ENCODE peak calls at places on chromosome 11, in five cellular contexts. D is A549, N is K562, B is GM12878, Z is SK-N-SH. F is an unnamed sample.

GRCh38 chr11:35207471-35208403 is 68.8 kb downstream of the CD44 start:
- DNase-seq in B (no peak), Z (no peak), N (no peak), D (no peak), F (peak)

GRCh38 chr11:108967571-108967970 is 302.7 kb downstream of the DDX10 start:
- DNase-seq in D (no peak), B (no peak), Z (peak), N (no peak), F (no peak)

GRCh38 chr11:68471360-68472340 is 11.1 kb downstream of the PPP6R3 start:
- DNase-seq in N (no peak), B (peak), D (no peak), Z (no peak), F (peak)

GRCh38 chr11:73196576-73196975 is 21.5 kb upstream of the P2RY2 start:
- DNase-seq in N (no peak), D (no peak), Z (no peak), B (no peak), F (no peak)

GRCh38 chr11:20353829-20354434 is 9.6 kb upstream of the HTATIP2 start:
- DNase-seq in D (peak), B (no peak), Z (peak), N (peak), F (peak)

GRCh38 chr11:118572914-118573550 is 823 bp downstream of the ARCN1 start:
- DNase-seq in D (peak), B (peak), Z (peak), N (peak), F (peak)

GRCh38 chr11:44766112-44766971 is 39.6 kb downstream of the TSPAN18 start:
- DNase-seq in D (no peak), B (no peak), N (no peak), Z (peak), F (peak)

GRCh38 chr11:35539781-35540281 is 14.4 kb upstream of the PAMR1 start:
- DNase-seq in N (no peak), Z (no peak), B (no peak), D (no peak), F (peak)

GRCh38 chr11:28105869-28106268 is 2.1 kb downstream of the KIF18A start:
- DNase-seq in D (no peak), Z (no peak), B (no peak), N (no peak), F (no peak)

GRCh38 chr11:114059984-114060401 is 482 bp downstream of the ZBTB16 start:
- DNase-seq in D (no peak), Z (no peak), N (peak), B (no peak), F (no peak)

GRCh38 chr11:86949995-86950993 is 4.9 kb downstream of the FZD4 start:
- DNase-seq in N (no peak), Z (no peak), B (no peak), D (no peak), F (peak)

GRCh38 chr11:134617360-134617759 is 205.3 kb upstream of the B3GAT1 start:
- DNase-seq in Z (no peak), B (no peak), D (no peak), N (no peak), F (no peak)

GRCh38 chr11:94325681-94326080 is 21.3 kb downstream of the IZUMO1R start:
- DNase-seq in B (peak), N (peak), Z (peak), D (peak), F (peak)

GRCh38 chr11:105553015-105553414 is 56.9 kb upstream of the GRIA4 start:
- DNase-seq in Z (no peak), B (no peak), D (no peak), N (no peak), F (peak)

GRCh38 chr11:83120328-83120727 is 36.6 kb upstream of the PCF11 start:
- DNase-seq in B (no peak), D (no peak), Z (no peak), N (no peak), F (peak)

GRCh38 chr11:44901782-44902181 is 48.9 kb downstream of the TP53I11 start:
- DNase-seq in Z (no peak), B (no peak), D (no peak), N (no peak), F (no peak)

GRCh38 chr11:105268404-105269062 is 129.0 kb upstream of the CARD18 start:
- DNase-seq in B (no peak), Z (no peak), D (no peak), N (no peak), F (no peak)

GRCh38 chr11:70567680-70568503 is 169.6 kb downstream of the CTTN start:
- DNase-seq in B (no peak), D (no peak), Z (no peak), N (no peak), F (peak)

GRCh38 chr11:94910281-94910680 is 63.1 kb downstream of the CWC15 start:
- DNase-seq in D (no peak), Z (no peak), N (no peak), B (no peak), F (no peak)

GRCh38 chr11:46352063-46352841 is 5.0 kb downstream of the DGKZ start:
- DNase-seq in Z (peak), B (no peak), N (peak), D (no peak), F (no peak)

GRCh38 chr11:17600316-17601205 is 53.5 kb downstream of the OTOG start:
- DNase-seq in Z (no peak), N (no peak), D (no peak), B (no peak), F (no peak)

GRCh38 chr11:74311352-74311926 is at the start of gene P4HA3:
- DNase-seq in B (no peak), N (peak), Z (peak), D (peak), F (peak)

GRCh38 chr11:79092791-79093313 is 348.0 kb downstream of the TENM4 start:
- DNase-seq in D (no peak), N (no peak), Z (no peak), B (no peak), F (peak)

GRCh38 chr11:14290422-14290821 is 68.6 kb downstream of the RRAS2 start:
- DNase-seq in N (no peak), Z (no peak), B (no peak), D (no peak), F (no peak)

GRCh38 chr11:113894421-113894996 is 10.1 kb upstream of the HTR3B start:
- DNase-seq in B (no peak), Z (no peak), N (no peak), D (no peak), F (no peak)

GRCh38 chr11:69326622-69327219 is 32.8 kb downstream of the MYEOV start:
- DNase-seq in B (no peak), N (no peak), D (no peak), Z (no peak), F (no peak)

GRCh38 chr11:118142809-118143208 is 9.8 kb downstream of the SCN4B start:
- DNase-seq in Z (no peak), N (no peak), B (no peak), D (no peak), F (no peak)

GRCh38 chr11:75775056-75775455 is 6.5 kb downstream of the DGAT2 start:
- DNase-seq in D (no peak), B (no peak), N (no peak), Z (no peak), F (no peak)

GRCh38 chr11:63999349-64000025 is 13.2 kb downstream of the OTUB1 start:
- DNase-seq in N (peak), B (no peak), D (no peak), Z (peak), F (no peak)

GRCh38 chr11:14673824-14674432 is 30.3 kb downstream of the PDE3B start:
- DNase-seq in Z (no peak), D (no peak), B (no peak), N (no peak), F (no peak)

GRCh38 chr11:129317564-129317963 is 58.1 kb upstream of the BARX2 start:
- DNase-seq in B (no peak), Z (no peak), D (no peak), N (no peak), F (no peak)

GRCh38 chr11:68273056-68273738 is 1.4 kb upstream of the C11orf24 start:
- DNase-seq in Z (no peak), N (no peak), D (no peak), B (no peak), F (no peak)

GRCh38 chr11:70498171-70498571 is 99.8 kb downstream of the CTTN start:
- DNase-seq in D (no peak), B (no peak), Z (no peak), N (no peak), F (no peak)

GRCh38 chr11:66848671-66849500 is 5.6 kb downstream of the RCE1 start:
- DNase-seq in N (no peak), B (no peak), D (no peak), Z (peak), F (no peak)

GRCh38 chr11:115916596-115916995 is 412.4 kb upstream of the CADM1 start:
- DNase-seq in Z (no peak), N (no peak), B (no peak), D (no peak), F (no peak)

GRCh38 chr11:86688398-86689179 is 16.2 kb upstream of the ME3 start:
- DNase-seq in D (no peak), Z (no peak), N (no peak), B (peak), F (peak)

GRCh38 chr11:66546368-66546965 is at the start of gene ACTN3:
- DNase-seq in D (no peak), N (peak), Z (peak), B (no peak), F (no peak)

GRCh38 chr11:57214087-57214395 is 23.0 kb downstream of the APLNR start:
- DNase-seq in D (no peak), Z (no peak), B (no peak), N (no peak), F (peak)

GRCh38 chr11:57207160-57207559 is 25.4 kb downstream of the LRRC55 start:
- DNase-seq in N (no peak), B (no peak), Z (no peak), D (no peak), F (no peak)

GRCh38 chr11:57213282-57214086 is 23.6 kb downstream of the APLNR start:
- DNase-seq in N (no peak), Z (peak), D (no peak), B (no peak), F (peak)

GRCh38 chr11:57214494-57214893 is 22.6 kb downstream of the APLNR start:
- DNase-seq in B (no peak), Z (no peak), N (no peak), D (peak), F (peak)

GRCh38 chr11:57210731-57211335 is 26.2 kb downstream of the APLNR start:
- DNase-seq in B (no peak), D (no peak), Z (no peak), N (no peak), F (no peak)
- TF ChIP-seq RAD21 in B (no peak), D (no peak), Z (no peak), N (no peak), F (no peak)

DNA sequence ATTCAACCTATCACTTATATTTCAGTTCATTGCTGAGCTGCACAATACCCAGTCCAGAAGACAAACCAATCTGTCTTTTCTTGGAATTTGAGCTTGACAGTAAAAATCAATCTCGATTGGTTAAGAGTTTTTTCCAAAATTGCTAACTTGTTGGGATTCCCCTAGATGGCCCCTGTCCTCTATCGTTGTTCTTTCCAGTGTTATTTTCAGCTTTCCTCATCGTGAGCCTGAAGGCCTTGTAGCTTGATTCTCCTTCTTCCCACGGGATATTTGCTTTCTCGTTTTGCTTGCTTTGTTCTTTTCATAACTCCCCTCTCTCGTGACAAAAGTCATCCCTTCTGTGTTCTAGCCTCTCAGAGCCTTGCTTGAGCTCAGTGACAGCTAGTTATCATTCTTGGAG is 3.1 kb downstream of the OR8B8 start:
- DNase-seq in B (no peak), D (no peak), N (no peak), Z (no peak), F (no peak)
- TF ChIP-seq CTCF in B (no peak), D (no peak), N (no peak), Z (no peak), F (no peak)

GRCh38 chr11:30433831-30434230 is 110.9 kb downstream of the ARL14EP start:
- DNase-seq in D (no peak), N (no peak), B (no peak), Z (no peak), F (no peak)
- TF ChIP-seq RCOR1 in D (no peak), N (no peak), B (no peak), Z (no peak), F (no peak)

DNA sequence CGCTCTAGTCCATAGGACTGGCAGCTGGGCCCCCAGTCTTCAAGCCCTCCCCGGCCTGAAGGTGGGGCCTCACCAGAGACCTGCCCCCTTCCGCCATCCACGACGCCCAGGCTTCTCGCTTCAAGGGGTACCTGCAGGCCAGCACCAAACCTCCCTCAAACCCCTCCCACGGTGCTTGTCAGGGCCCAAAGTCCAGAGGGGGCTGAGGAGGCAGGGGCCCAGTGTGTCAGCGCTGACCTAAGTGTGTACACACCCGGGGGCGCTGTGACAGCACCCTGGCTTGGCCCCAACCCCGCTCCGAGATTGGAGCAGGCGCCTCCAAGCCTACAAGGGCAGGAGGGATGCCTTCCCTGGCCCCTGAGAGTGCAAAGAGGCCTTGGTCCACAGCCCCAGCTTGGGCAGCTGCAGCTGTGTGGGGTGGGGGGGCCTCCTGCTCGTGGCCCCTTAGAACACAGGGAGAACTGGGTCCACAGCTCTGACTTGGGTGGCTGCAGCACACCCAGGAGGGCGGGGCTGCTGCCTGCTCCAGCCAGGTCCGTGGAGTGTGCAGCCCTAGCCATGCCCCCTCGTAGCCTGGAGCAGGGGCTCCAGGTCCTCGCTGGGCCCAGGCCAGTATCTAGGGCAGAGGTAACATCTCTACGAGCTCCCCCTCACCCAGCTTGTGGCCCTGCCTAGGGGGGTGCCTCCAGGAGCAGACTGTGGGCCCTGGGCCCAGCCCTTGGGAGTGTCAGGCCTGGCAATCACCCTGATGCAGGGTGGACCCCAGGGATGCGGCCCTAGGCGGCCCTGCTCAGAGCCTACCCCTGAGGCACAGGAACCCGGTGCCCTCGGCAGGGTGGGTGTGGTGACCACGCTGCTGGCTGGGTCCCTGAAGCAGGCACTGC is 4.9 kb downstream of the SBF2 start:
- DNase-seq in D (no peak), Z (no peak), B (no peak), N (no peak), F (no peak)
- TF ChIP-seq RAD21 in D (no peak), Z (no peak), B (no peak), N (no peak), F (no peak)